ENCODE peak calls at places on chromosomes 16 and 17, in eight cellular contexts. N is amniotic stem cell, M is EL, D is posterior cingulate gyrus, O is HS-27A, Q is AG08396, H is NCI-H82, A is Caki2. W is an unnamed sample.

GRCh38 chr17:5485270-5486205 is at the start of gene DERL2:
- DNase-seq in N (no peak), M (peak), D (no peak), O (no peak), Q (peak), H (peak), A (no peak), W (peak)

GRCh38 chr17:6700948-6701307 is 12.2 kb downstream of the SLC13A5 start:
- DNase-seq in N (no peak), M (no peak), D (no peak), O (no peak), Q (no peak), H (no peak), A (no peak), W (no peak)

GRCh38 chr17:10117581-10118001 is 80.8 kb downstream of the GAS7 start:
- DNase-seq in N (no peak), M (no peak), D (peak), O (no peak), Q (no peak), H (peak), A (no peak), W (no peak)

GRCh38 chr17:46056800-46057304 is 57.8 kb downstream of the STH start:
- DNase-seq in N (no peak), M (peak), D (no peak), O (no peak), Q (peak), H (no peak), A (no peak), W (no peak)

GRCh38 chr16:9311303-9311954 is 220.0 kb downstream of the HAPSTR1 start:
- DNase-seq in N (no peak), M (no peak), D (peak), O (no peak), Q (no peak), H (peak), A (no peak), W (peak)

GRCh38 chr17:65823713-65824112 is 262.3 kb upstream of the AXIN2 start:
- DNase-seq in N (no peak), M (no peak), D (no peak), O (no peak), Q (no peak), H (no peak), A (no peak), W (no peak)

GRCh38 chr17:8209909-8210760 is at the start of gene AURKB:
- DNase-seq in N (peak), M (peak), D (peak), O (peak), Q (peak), H (peak), A (peak), W (peak)

GRCh38 chr17:78995022-78995760 is 14.4 kb downstream of the CANT1 start:
- DNase-seq in N (no peak), M (no peak), D (no peak), O (no peak), Q (peak), H (no peak), A (no peak), W (no peak)

GRCh38 chr17:47736501-47737211 is 3.6 kb downstream of the TBX21 start:
- DNase-seq in N (no peak), M (no peak), D (no peak), O (no peak), Q (no peak), H (no peak), A (no peak), W (no peak)

GRCh38 chr17:19254651-19255050 is 17.5 kb downstream of the EPN2 start:
- DNase-seq in N (no peak), M (no peak), D (no peak), O (no peak), Q (no peak), H (no peak), A (no peak), W (no peak)

GRCh38 chr16:87150359-87151280 is 166.6 kb downstream of the C16orf95 start:
- DNase-seq in N (no peak), M (no peak), D (no peak), O (no peak), Q (no peak), H (no peak), A (no peak), W (no peak)

GRCh38 chr16:35414139-35414538 is 1954.7 kb downstream of the TP53TG3F start:
- DNase-seq in N (no peak), M (no peak), D (no peak), O (no peak), Q (no peak), H (no peak), A (no peak), W (no peak)

GRCh38 chr17:17590141-17590735 is 1.3 kb downstream of the PEMT start:
- DNase-seq in N (no peak), M (peak), D (no peak), O (no peak), Q (no peak), H (peak), A (no peak), W (no peak)

GRCh38 chr17:838486-838885 is 56.3 kb downstream of the MRM3 start:
- DNase-seq in N (no peak), M (no peak), D (no peak), O (no peak), Q (no peak), H (no peak), A (no peak), W (no peak)

GRCh38 chr17:40068129-40068581 is 5.4 kb downstream of the THRA start:
- DNase-seq in N (no peak), M (no peak), D (no peak), O (no peak), Q (no peak), H (no peak), A (no peak), W (peak)

GRCh38 chr16:48011888-48012658 is 143.7 kb downstream of the ABCC12 start:
- DNase-seq in N (no peak), M (no peak), D (no peak), O (no peak), Q (no peak), H (no peak), A (no peak), W (no peak)

GRCh38 chr17:71430281-71430680 is 690.5 kb upstream of the SOX9 start:
- DNase-seq in N (no peak), M (no peak), D (no peak), O (no peak), Q (no peak), H (no peak), A (no peak), W (no peak)

GRCh38 chr16:17318200-17318599 is 152.6 kb downstream of the XYLT1 start:
- DNase-seq in N (no peak), M (no peak), D (no peak), O (no peak), Q (no peak), H (no peak), A (peak), W (no peak)

GRCh38 chr17:16516594-16517018 is 24.6 kb upstream of the LRRC75A start:
- DNase-seq in N (no peak), M (peak), D (peak), O (peak), Q (peak), H (no peak), A (no peak), W (peak)

GRCh38 chr17:20103454-20104448 is 94.6 kb downstream of the SPECC1 start:
- DNase-seq in N (no peak), M (no peak), D (no peak), O (no peak), Q (no peak), H (no peak), A (no peak), W (no peak)

GRCh38 chr17:34567665-34568064 is 11.7 kb upstream of the TMEM132E start:
- DNase-seq in N (no peak), M (peak), D (no peak), O (no peak), Q (no peak), H (peak), A (no peak), W (peak)

GRCh38 chr17:73121513-73121912 is 29.0 kb upstream of the SLC39A11 start:
- DNase-seq in N (no peak), M (no peak), D (no peak), O (no peak), Q (no peak), H (no peak), A (no peak), W (no peak)

GRCh38 chr16:85168732-85169256 is 56.5 kb upstream of the CIBAR2 start:
- DNase-seq in N (no peak), M (peak), D (no peak), O (no peak), Q (peak), H (peak), A (no peak), W (no peak)

W was measured in SW480.